ENCODE peak calls at places on chromosomes 6 and 20, in seven cellular contexts. One of them, this sample, is unnamed.

GRCh38 chr6:128204621-128205020 is 303.8 kb upstream of the THEMIS start:
- DNase-seq in transverse colon: no peak
- DNase-seq in IMR-90: no peak
- DNase-seq in sigmoid colon: no peak
- DNase-seq in vagina: no peak
- DNase-seq in heart left ventricle: no peak
- DNase-seq in ovary: no peak
- DNase-seq in this sample: no peak

GRCh38 chr6:127518212-127518709 is 874 bp downstream of the MTCL3 start:
- DNase-seq in vagina: no peak
- DNase-seq in transverse colon: no peak
- DNase-seq in sigmoid colon: no peak
- DNase-seq in heart left ventricle: no peak
- DNase-seq in IMR-90: no peak
- DNase-seq in ovary: no peak
- DNase-seq in this sample: no peak

GRCh38 chr6:2157441-2158127 is 87.8 kb downstream of the GMDS start:
- DNase-seq in transverse colon: no peak
- DNase-seq in sigmoid colon: no peak
- DNase-seq in heart left ventricle: no peak
- DNase-seq in IMR-90: peak; percentile 83
- DNase-seq in vagina: no peak
- DNase-seq in ovary: no peak
- DNase-seq in this sample: no peak

GRCh38 chr20:1405801-1406200 is 12.9 kb upstream of the FKBP1A start:
- DNase-seq in vagina: no peak
- DNase-seq in IMR-90: no peak
- DNase-seq in transverse colon: no peak
- DNase-seq in sigmoid colon: no peak
- DNase-seq in heart left ventricle: no peak
- DNase-seq in ovary: no peak
- DNase-seq in this sample: no peak

GRCh38 chr20:59939052-59939878 is 840 bp downstream of the PPP1R3D start:
- DNase-seq in IMR-90: no peak
- DNase-seq in heart left ventricle: peak; percentile 69
- DNase-seq in ovary: peak; percentile 57
- DNase-seq in transverse colon: no peak
- DNase-seq in sigmoid colon: peak; percentile 72
- DNase-seq in vagina: no peak
- DNase-seq in this sample: no peak

GRCh38 chr20:9059931-9060330 is 9.0 kb upstream of the PLCB4 start:
- DNase-seq in sigmoid colon: no peak
- DNase-seq in IMR-90: peak; percentile 68
- DNase-seq in heart left ventricle: no peak
- DNase-seq in ovary: no peak
- DNase-seq in transverse colon: no peak
- DNase-seq in vagina: no peak
- DNase-seq in this sample: no peak

GRCh38 chr20:24957326-24957996 is 8.4 kb downstream of the CST7 start:
- DNase-seq in sigmoid colon: peak; percentile 59
- DNase-seq in transverse colon: no peak
- DNase-seq in heart left ventricle: no peak
- DNase-seq in IMR-90: no peak
- DNase-seq in ovary: no peak
- DNase-seq in vagina: peak; percentile 72
- DNase-seq in this sample: no peak

GRCh38 chr6:113432729-113433505 is 424.2 kb upstream of the MARCKS start:
- DNase-seq in sigmoid colon: no peak
- DNase-seq in vagina: no peak
- DNase-seq in ovary: no peak
- DNase-seq in transverse colon: no peak
- DNase-seq in IMR-90: peak; percentile 41
- DNase-seq in heart left ventricle: no peak
- DNase-seq in this sample: no peak

GRCh38 chr6:152368761-152369624 is 268.2 kb downstream of the SYNE1 start:
- DNase-seq in ovary: peak; percentile 75
- DNase-seq in vagina: no peak
- DNase-seq in IMR-90: peak; percentile 35
- DNase-seq in sigmoid colon: peak; percentile 80
- DNase-seq in transverse colon: peak; percentile 13
- DNase-seq in heart left ventricle: no peak
- DNase-seq in this sample: peak; percentile 27

GRCh38 chr20:58690851-58691250 is 1.7 kb upstream of the NPEPL1 start:
- DNase-seq in vagina: peak; percentile 90
- DNase-seq in transverse colon: no peak
- DNase-seq in IMR-90: peak; percentile 22
- DNase-seq in heart left ventricle: no peak
- DNase-seq in ovary: no peak
- DNase-seq in sigmoid colon: no peak
- DNase-seq in this sample: peak; percentile 61

GRCh38 chr20:37759761-37760209 is 66.0 kb downstream of the CTNNBL1 start:
- DNase-seq in ovary: no peak
- DNase-seq in sigmoid colon: no peak
- DNase-seq in vagina: no peak
- DNase-seq in IMR-90: no peak
- DNase-seq in transverse colon: no peak
- DNase-seq in heart left ventricle: no peak
- DNase-seq in this sample: no peak

GRCh38 chr20:37758332-37758731 is 64.5 kb downstream of the CTNNBL1 start:
- DNase-seq in vagina: no peak
- DNase-seq in transverse colon: no peak
- DNase-seq in IMR-90: no peak
- DNase-seq in ovary: no peak
- DNase-seq in sigmoid colon: no peak
- DNase-seq in heart left ventricle: no peak
- DNase-seq in this sample: no peak

GRCh38 chr20:37756234-37756633 is 62.4 kb downstream of the CTNNBL1 start:
- DNase-seq in IMR-90: no peak
- DNase-seq in transverse colon: no peak
- DNase-seq in ovary: no peak
- DNase-seq in sigmoid colon: no peak
- DNase-seq in heart left ventricle: no peak
- DNase-seq in vagina: no peak
- DNase-seq in this sample: no peak

GRCh38 chr20:37757550-37757949 is 63.7 kb downstream of the CTNNBL1 start:
- DNase-seq in sigmoid colon: no peak
- DNase-seq in transverse colon: no peak
- DNase-seq in IMR-90: no peak
- DNase-seq in heart left ventricle: no peak
- DNase-seq in ovary: no peak
- DNase-seq in vagina: no peak
- DNase-seq in this sample: no peak

DNA sequence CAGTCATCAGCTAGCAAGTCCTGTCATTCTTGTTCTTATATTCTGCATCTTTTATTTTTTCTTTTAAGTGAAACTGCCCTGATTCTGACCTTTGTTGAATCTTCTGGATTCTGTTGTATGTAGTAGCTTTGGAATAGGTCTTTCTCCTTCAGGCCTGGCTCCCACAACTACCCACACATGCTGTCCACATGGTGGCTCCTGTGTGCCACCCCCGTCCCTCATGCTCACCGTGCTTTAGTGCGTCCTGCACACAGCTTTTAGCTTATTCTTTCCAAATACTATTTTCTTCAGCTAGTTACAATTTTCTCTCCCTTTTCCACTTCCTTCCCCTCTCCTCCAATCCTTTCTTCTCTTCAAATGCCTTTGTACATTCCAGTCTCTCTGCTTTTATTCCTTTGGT is 61.8 kb downstream of the CTNNBL1 start:
- DNase-seq in sigmoid colon: no peak
- DNase-seq in vagina: no peak
- DNase-seq in ovary: no peak
- DNase-seq in transverse colon: no peak
- DNase-seq in IMR-90: no peak
- DNase-seq in heart left ventricle: no peak
- DNase-seq in this sample: no peak
- TF ChIP-seq CTCF in sigmoid colon: no peak
- TF ChIP-seq CTCF in vagina: no peak
- TF ChIP-seq CTCF in ovary: no peak
- TF ChIP-seq CTCF in transverse colon: no peak
- TF ChIP-seq CTCF in IMR-90: no peak
- TF ChIP-seq CTCF in heart left ventricle: peak; percentile 50
- TF ChIP-seq CTCF in this sample: no peak

DNA sequence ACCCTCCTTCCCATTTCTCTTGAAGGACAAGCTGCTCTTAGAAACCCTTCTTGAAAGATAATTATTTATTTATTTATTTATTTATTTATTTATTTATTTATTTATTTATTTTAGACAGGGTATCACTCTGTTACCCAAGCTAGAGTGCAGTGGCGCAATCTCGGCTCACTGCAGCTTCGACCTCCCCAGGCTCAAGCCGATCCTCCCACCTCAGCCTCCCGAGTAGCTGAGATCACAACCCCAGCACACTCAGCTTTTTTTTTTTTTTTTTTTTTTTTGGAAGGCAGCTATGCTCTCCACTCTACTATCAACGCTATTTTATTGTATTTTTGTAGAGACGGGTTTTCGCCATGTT is 1.2 kb upstream of the HEBP2 start:
- DNase-seq in heart left ventricle: no peak
- DNase-seq in vagina: no peak
- DNase-seq in ovary: no peak
- DNase-seq in sigmoid colon: no peak
- DNase-seq in transverse colon: no peak
- DNase-seq in IMR-90: no peak
- DNase-seq in this sample: no peak
- H3K4me3 ChIP-seq in heart left ventricle: peak overlapping the region; percentile 73
- H3K4me3 ChIP-seq in vagina: peak overlapping the region; percentile 72
- H3K4me3 ChIP-seq in ovary: peak overlapping the region; percentile 95
- H3K4me3 ChIP-seq in sigmoid colon: peak overlapping the region; percentile 73
- H3K4me3 ChIP-seq in transverse colon: peak overlapping the region; percentile 83
- H3K4me3 ChIP-seq in IMR-90: no peak overlapping the region
- H3K4me3 ChIP-seq in this sample: no peak overlapping the region

DNA sequence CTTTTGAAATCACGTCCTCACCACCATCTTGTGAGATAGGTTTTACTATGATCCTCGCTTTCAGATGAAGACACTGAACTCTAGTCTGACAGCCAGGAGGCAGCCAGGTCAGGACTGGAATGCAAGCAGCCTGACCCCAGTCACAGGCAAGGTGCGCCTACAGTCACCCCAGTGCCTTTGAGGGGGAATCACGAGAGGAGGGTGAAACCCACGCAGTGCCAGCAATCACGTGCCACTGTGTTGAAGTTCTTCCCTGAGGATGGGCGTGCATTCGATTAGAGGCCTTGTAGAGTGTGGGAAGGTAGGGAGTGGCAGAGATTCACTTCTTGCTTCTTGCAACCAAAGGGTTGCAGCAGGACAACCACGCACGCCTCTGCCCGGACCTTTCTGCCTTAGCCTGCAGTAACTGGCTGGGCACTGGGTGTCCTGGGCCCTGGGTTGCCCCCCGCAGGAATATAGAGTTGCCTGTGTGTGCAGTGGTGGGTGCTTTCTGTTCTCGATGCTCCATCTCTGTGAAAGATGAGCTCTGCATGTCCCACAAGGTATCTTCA is 33.7 kb upstream of the IRF4 start:
- DNase-seq in ovary: peak; percentile 27
- DNase-seq in IMR-90: no peak
- DNase-seq in heart left ventricle: peak; percentile 56
- DNase-seq in vagina: no peak
- DNase-seq in transverse colon: no peak
- DNase-seq in sigmoid colon: peak; percentile 62
- DNase-seq in this sample: no peak
- TF ChIP-seq POLR2A in ovary: no peak
- TF ChIP-seq POLR2A in IMR-90: no peak
- TF ChIP-seq POLR2A in heart left ventricle: no peak
- TF ChIP-seq POLR2A in vagina: no peak
- TF ChIP-seq POLR2A in transverse colon: no peak
- TF ChIP-seq POLR2A in sigmoid colon: no peak
- TF ChIP-seq POLR2A in this sample: no peak

DNA sequence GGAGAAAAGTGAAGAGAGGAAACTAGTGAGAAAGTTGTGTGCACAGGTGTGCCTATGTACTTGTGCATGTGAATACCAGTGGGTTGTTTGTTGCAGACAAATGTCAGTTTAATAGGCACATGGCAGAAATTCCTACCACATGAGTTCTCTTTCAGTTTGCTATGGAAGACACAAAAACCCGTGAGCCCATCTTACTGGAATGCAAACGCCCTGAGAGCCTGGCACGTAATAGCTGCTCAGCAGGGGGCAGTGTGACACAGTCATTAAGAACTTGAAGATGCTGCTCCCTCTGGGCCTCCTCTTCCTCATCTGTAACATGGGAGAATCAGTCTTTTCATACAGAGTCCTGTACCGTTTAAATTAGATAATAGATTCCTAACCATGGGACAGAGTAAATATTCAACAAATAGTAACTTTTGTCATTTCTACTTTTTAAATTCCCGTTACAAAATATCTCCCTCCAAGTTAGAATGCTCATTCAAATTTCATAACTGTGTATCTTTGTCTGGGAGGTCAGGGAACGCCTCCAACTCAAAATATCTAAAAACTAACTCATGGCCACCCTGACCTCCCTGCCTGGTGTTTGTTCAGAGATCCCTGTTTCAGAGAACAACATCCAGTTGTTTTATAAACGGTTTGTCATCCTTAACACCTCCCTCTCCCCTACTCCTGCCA is 802.9 kb downstream of the MAFB start:
- DNase-seq in IMR-90: peak; percentile 88
- DNase-seq in heart left ventricle: peak; percentile 71
- DNase-seq in vagina: no peak
- DNase-seq in transverse colon: peak; percentile 47
- DNase-seq in ovary: peak; percentile 72
- DNase-seq in sigmoid colon: peak; percentile 82
- DNase-seq in this sample: peak; percentile 93
- TF ChIP-seq CTCF in IMR-90: peak; percentile 64
- TF ChIP-seq CTCF in heart left ventricle: peak; percentile 69
- TF ChIP-seq CTCF in vagina: no peak
- TF ChIP-seq CTCF in transverse colon: peak; percentile 43
- TF ChIP-seq CTCF in ovary: no peak
- TF ChIP-seq CTCF in sigmoid colon: peak; percentile 42
- TF ChIP-seq CTCF in this sample: no peak

GRCh38 chr6:26556263-26557070 is 18.3 kb downstream of the HMGN4 start:
- DNase-seq in heart left ventricle: peak; percentile 56
- DNase-seq in vagina: no peak
- DNase-seq in transverse colon: no peak
- DNase-seq in sigmoid colon: no peak
- DNase-seq in IMR-90: peak; percentile 97
- DNase-seq in ovary: peak; percentile 78
- DNase-seq in this sample: no peak
- H3K4me3 ChIP-seq in heart left ventricle: no peak overlapping the region
- H3K4me3 ChIP-seq in vagina: no peak overlapping the region
- H3K4me3 ChIP-seq in transverse colon: no peak overlapping the region
- H3K4me3 ChIP-seq in sigmoid colon: no peak overlapping the region
- H3K4me3 ChIP-seq in IMR-90: peak overlapping the region; percentile 12
- H3K4me3 ChIP-seq in ovary: no peak overlapping the region
- H3K4me3 ChIP-seq in this sample: no peak overlapping the region

GRCh38 chr6:31836036-31836675 is 8.6 kb downstream of the HSPA1B start:
- DNase-seq in ovary: no peak
- DNase-seq in sigmoid colon: no peak
- DNase-seq in transverse colon: no peak
- DNase-seq in vagina: no peak
- DNase-seq in IMR-90: peak; percentile 13
- DNase-seq in heart left ventricle: no peak
- DNase-seq in this sample: no peak
- TF ChIP-seq POLR2A in ovary: no peak
- TF ChIP-seq POLR2A in sigmoid colon: no peak
- TF ChIP-seq POLR2A in transverse colon: no peak
- TF ChIP-seq POLR2A in vagina: no peak
- TF ChIP-seq POLR2A in IMR-90: no peak
- TF ChIP-seq POLR2A in heart left ventricle: no peak
- TF ChIP-seq POLR2A in this sample: no peak

This sample was measured in lower leg skin.